ENCODE peak calls at places on chromosomes 16 and 17, in seven cellular contexts. U is fibroblast of mammary gland, O is A549, I is suprapubic skin, W is tibial nerve, E is endodermal cell, L is upper lobe of right lung. F is an unnamed sample.

GRCh38 chr16:58249780-58250478 is 44.9 kb downstream of the PRSS54 start:
- DNase-seq in O (peak; percentile 76), W (peak; percentile 48), L (peak; percentile 90), I (peak; percentile 85), E (peak; percentile 95), U (peak; percentile 75), F (peak; percentile 91)

GRCh38 chr17:65664296-65664695 is 102.8 kb upstream of the AXIN2 start:
- DNase-seq in L (no peak), I (no peak), E (no peak), O (no peak), W (no peak), U (peak; percentile 83), F (no peak)

GRCh38 chr16:41439-42068 is 11.9 kb downstream of the POLR3K start:
- DNase-seq in E (no peak), U (peak; percentile 61), O (no peak), L (no peak), W (no peak), I (no peak), F (no peak)

GRCh38 chr16:68782198-68783174 is 45.4 kb downstream of the CDH1 start:
- DNase-seq in L (no peak), I (no peak), O (no peak), U (no peak), E (no peak), W (no peak), F (no peak)

GRCh38 chr17:9862191-9862590 is 36.5 kb downstream of the GLP2R start:
- DNase-seq in I (no peak), O (no peak), L (no peak), U (no peak), W (no peak), E (peak; percentile 32), F (no peak)

GRCh38 chr17:78473951-78474630 is 95.6 kb downstream of the PGS1 start:
- DNase-seq in O (no peak), L (no peak), I (no peak), U (no peak), W (no peak), E (no peak), F (no peak)

GRCh38 chr17:42179911-42180410 is 981 bp downstream of the KCNH4 start:
- DNase-seq in E (peak; percentile 96), I (no peak), U (peak; percentile 30), O (no peak), L (no peak), W (no peak), F (no peak)

GRCh38 chr17:5500804-5501391 is 14.5 kb downstream of the MIS12 start:
- DNase-seq in W (peak; percentile 21), O (peak; percentile 91), U (peak; percentile 59), E (peak; percentile 100), L (peak; percentile 76), I (peak; percentile 83), F (peak; percentile 93)

GRCh38 chr17:37614823-37615222 is 5.6 kb upstream of the SYNRG start:
- DNase-seq in E (no peak), U (no peak), O (no peak), I (no peak), W (no peak), L (no peak), F (no peak)

GRCh38 chr17:64320613-64321553 is 57.8 kb upstream of the TEX2 start:
- DNase-seq in W (peak; percentile 25), O (peak; percentile 96), I (no peak), E (peak; percentile 94), U (peak; percentile 87), L (peak; percentile 71), F (peak; percentile 75)

GRCh38 chr17:29090746-29091395 is 47.9 kb downstream of the PIPOX start:
- DNase-seq in O (no peak), U (no peak), E (peak; percentile 78), W (no peak), I (no peak), L (no peak), F (no peak)

GRCh38 chr17:74737299-74738050 is 419 bp downstream of the RAB37 start:
- DNase-seq in O (peak; percentile 80), L (no peak), W (no peak), E (peak; percentile 95), I (no peak), U (peak; percentile 9), F (no peak)

GRCh38 chr17:81735181-81736102 is 23.4 kb downstream of the SLC25A10 start:
- DNase-seq in E (peak; percentile 73), U (peak; percentile 53), L (peak; percentile 75), I (no peak), O (peak; percentile 63), W (no peak), F (peak; percentile 82)

GRCh38 chr17:64774888-64775600 is 112.9 kb upstream of the SMURF2 start:
- DNase-seq in U (no peak), I (peak; percentile 45), E (no peak), L (no peak), O (no peak), W (no peak), F (peak; percentile 65)

GRCh38 chr16:7967986-7968509 is 622.3 kb downstream of the TMEM114 start:
- DNase-seq in O (no peak), I (no peak), L (no peak), W (no peak), U (no peak), E (no peak), F (no peak)

GRCh38 chr17:39643271-39643670 is 6.3 kb downstream of the STARD3 start:
- DNase-seq in L (no peak), E (no peak), I (no peak), W (no peak), U (peak; percentile 46), O (no peak), F (no peak)

GRCh38 chr17:81090361-81091133 is 55.6 kb downstream of the BAIAP2 start:
- DNase-seq in E (peak; percentile 97), W (peak; percentile 59), I (peak; percentile 92), L (peak; percentile 91), O (peak; percentile 36), U (peak; percentile 12), F (no peak)

GRCh38 chr16:22321340-22322001 is 24.3 kb downstream of the POLR3E start:
- DNase-seq in E (peak; percentile 85), O (peak; percentile 72), W (peak; percentile 58), U (peak; percentile 76), I (no peak), L (peak; percentile 75), F (no peak)

GRCh38 chr17:58411408-58411894 is 5.9 kb downstream of the RNF43 start:
- DNase-seq in O (no peak), I (no peak), W (no peak), U (no peak), E (no peak), L (no peak), F (no peak)

GRCh38 chr17:42750730-42751356 is 6.0 kb upstream of the EZH1 start:
- DNase-seq in W (no peak), E (no peak), U (no peak), O (no peak), L (no peak), I (no peak), F (no peak)

GRCh38 chr16:47374629-47375028 is 86.2 kb downstream of the ITFG1 start:
- DNase-seq in L (no peak), U (no peak), O (no peak), W (no peak), I (no peak), E (no peak), F (no peak)

GRCh38 chr16:57526498-57526897 is 9.9 kb downstream of the CCDC102A start:
- DNase-seq in E (no peak), L (no peak), U (no peak), W (no peak), O (no peak), I (no peak), F (peak; percentile 52)

GRCh38 chr16:65600046-65600445 is 478.2 kb upstream of the CDH11 start:
- DNase-seq in E (no peak), O (no peak), W (no peak), U (no peak), I (no peak), L (no peak), F (no peak)

GRCh38 chr16:14548933-14549788 is 80.9 kb downstream of the PARN start:
- DNase-seq in L (no peak), W (no peak), U (no peak), I (no peak), O (no peak), E (no peak), F (no peak)

GRCh38 chr17:39739020-39739884 is 1.5 kb downstream of the GRB7 start:
- DNase-seq in O (peak; percentile 95), E (peak; percentile 95), U (no peak), W (no peak), L (peak; percentile 86), I (no peak), F (peak; percentile 94)

GRCh38 chr17:56824503-56824902 is 9.2 kb downstream of the C17orf67 start:
- DNase-seq in I (no peak), W (no peak), E (no peak), U (peak; percentile 21), O (no peak), L (no peak), F (no peak)

GRCh38 chr17:50906443-50906842 is 40.3 kb upstream of the TOB1 start:
- DNase-seq in O (no peak), E (peak; percentile 49), I (no peak), L (no peak), U (no peak), W (no peak), F (peak; percentile 12)

GRCh38 chr17:50902768-50903353 is 36.7 kb upstream of the TOB1 start:
- DNase-seq in L (no peak), E (peak; percentile 54), W (no peak), U (no peak), O (no peak), I (no peak), F (peak; percentile 41)

GRCh38 chr17:50905460-50905803 is 39.3 kb upstream of the TOB1 start:
- DNase-seq in O (no peak), W (no peak), I (no peak), E (peak; percentile 87), L (peak; percentile 65), U (no peak), F (no peak)

GRCh38 chr17:50904522-50905459 is 38.6 kb upstream of the TOB1 start:
- DNase-seq in E (peak; percentile 79), L (peak; percentile 71), I (no peak), W (peak; percentile 70), U (peak; percentile 17), O (no peak), F (peak; percentile 92)

GRCh38 chr17:50903604-50904521 is 37.7 kb upstream of the TOB1 start:
- DNase-seq in U (peak; percentile 70), O (no peak), L (no peak), I (no peak), E (no peak), W (no peak), F (no peak)
- H3K4me3 ChIP-seq in U (no peak overlapping the region), O (no peak overlapping the region), L (no peak overlapping the region), I (peak overlapping the region; percentile 2), E (no peak overlapping the region), W (no peak overlapping the region), F (no peak overlapping the region)

GRCh38 chr16:1119766-1120611 is 23.9 kb upstream of the C1QTNF8 start:
- DNase-seq in O (no peak), L (no peak), U (no peak), W (no peak), E (no peak), I (no peak), F (no peak)
- H3K4me3 ChIP-seq in O (no peak overlapping the region), L (no peak overlapping the region), U (no peak overlapping the region), W (no peak overlapping the region), E (no peak overlapping the region), I (no peak overlapping the region), F (no peak overlapping the region)

GRCh38 chr16:3087243-3087791 is 11.8 kb downstream of the ZSCAN10 start:
- DNase-seq in W (no peak), U (no peak), L (no peak), O (no peak), I (peak; percentile 77), E (peak; percentile 72), F (peak; percentile 84)
- H3K4me3 ChIP-seq in W (peak overlapping the region; percentile 41), U (no peak overlapping the region), L (peak overlapping the region; percentile 49), O (no peak overlapping the region), I (peak overlapping the region; percentile 17), E (no peak overlapping the region), F (peak overlapping the region; percentile 25)

GRCh38 chr17:33519692-33520091 is 226.6 kb upstream of the ASIC2 start:
- DNase-seq in U (no peak), O (no peak), L (no peak), I (no peak), W (no peak), E (no peak), F (no peak)
- H3K4me3 ChIP-seq in U (no peak overlapping the region), O (no peak overlapping the region), L (no peak overlapping the region), I (no peak overlapping the region), W (no peak overlapping the region), E (no peak overlapping the region), F (no peak overlapping the region)